ENCODE peak calls at places on chromosomes 1 and 21, in ten cellular contexts. U is fibroblast of lung; J is iPS-NIHi11; K is cardiac muscle cell; Y is NCI-H1105; V is activated CD8-positive, alpha-beta T cell treated with anti-CD3 and anti-CD28 coated beads, Interleukin-2, amount 10 ng/mL, durations not matched to agents 7 days and 5 days; G is activated naive CD8-positive, alpha-beta T cell treated with anti-CD3 and anti-CD28 coated beads, Interleukin-2, amount 50 U/mL, for 24 hours; M is naive thymus-derived CD8-positive, alpha-beta T cell; N is hippocampal formation; E is AG20443. S is an unnamed sample.

GRCh38 chr1:230268371-230269170 is 157.6 kb downstream of the PGBD5 start:
- DNase-seq in U (peak), J (peak), K (peak), Y (no peak), V (no peak), G (no peak), M (no peak), N (peak), E (peak), S (peak)

GRCh38 chr1:187956975-187957374 is 1128.2 kb downstream of the PLA2G4A start:
- DNase-seq in U (peak), J (no peak), K (no peak), Y (no peak), V (no peak), G (no peak), M (no peak), N (no peak), E (no peak), S (no peak)

GRCh38 chr1:45677751-45678245 is 8.5 kb downstream of the GPBP1L1 start:
- DNase-seq in U (no peak), J (no peak), K (no peak), Y (no peak), V (no peak), G (no peak), M (no peak), N (no peak), E (no peak), S (no peak)

GRCh38 chr21:45017376-45017960 is 56.9 kb upstream of the ADARB1 start:
- DNase-seq in U (no peak), J (no peak), K (no peak), Y (no peak), V (no peak), G (no peak), M (no peak), N (no peak), E (no peak), S (no peak)

GRCh38 chr1:65065535-65066378 is 82.2 kb upstream of the AK4 start:
- DNase-seq in U (no peak), J (peak), K (peak), Y (no peak), V (no peak), G (no peak), M (peak), N (no peak), E (peak), S (no peak)

GRCh38 chr1:39829791-39830533 is 41.3 kb upstream of the BMP8B start:
- DNase-seq in U (no peak), J (no peak), K (no peak), Y (no peak), V (no peak), G (no peak), M (no peak), N (no peak), E (peak), S (no peak)

GRCh38 chr1:208061118-208061517 is 150.2 kb upstream of the CD34 start:
- DNase-seq in U (no peak), J (no peak), K (no peak), Y (no peak), V (no peak), G (no peak), M (no peak), N (no peak), E (no peak), S (no peak)

GRCh38 chr1:24149854-24150227 is 6.9 kb upstream of the IL22RA1 start:
- DNase-seq in U (peak), J (no peak), K (no peak), Y (no peak), V (peak), G (peak), M (no peak), N (no peak), E (peak), S (no peak)

GRCh38 chr1:31760901-31761470 is 3.2 kb downstream of the ADGRB2 start:
- DNase-seq in U (peak), J (peak), K (peak), Y (peak), V (peak), G (peak), M (peak), N (peak), E (peak), S (no peak)

GRCh38 chr1:45304311-45305081 is 22.2 kb upstream of the HPDL start:
- DNase-seq in U (peak), J (no peak), K (peak), Y (peak), V (no peak), G (peak), M (no peak), N (no peak), E (peak), S (no peak)

GRCh38 chr1:7856345-7856744 is 3.5 kb upstream of the UTS2 start:
- DNase-seq in U (no peak), J (peak), K (no peak), Y (no peak), V (no peak), G (no peak), M (no peak), N (no peak), E (no peak), S (no peak)

GRCh38 chr1:23084880-23085279 is 65.6 kb downstream of the KDM1A start:
- DNase-seq in U (no peak), J (no peak), K (no peak), Y (no peak), V (no peak), G (no peak), M (no peak), N (no peak), E (no peak), S (no peak)

GRCh38 chr1:78145105-78145580 is 99.4 kb downstream of the GIPC2 start:
- DNase-seq in U (peak), J (peak), K (peak), Y (peak), V (peak), G (peak), M (peak), N (peak), E (peak), S (peak)

GRCh38 chr1:34549199-34549598 is 205.6 kb upstream of the GJB5 start:
- DNase-seq in U (no peak), J (peak), K (peak), Y (no peak), V (no peak), G (peak), M (no peak), N (no peak), E (no peak), S (no peak)

GRCh38 chr1:176799327-176799726 is 336.4 kb downstream of the PAPPA2 start:
- DNase-seq in U (no peak), J (no peak), K (no peak), Y (no peak), V (no peak), G (no peak), M (no peak), N (no peak), E (no peak), S (no peak)

GRCh38 chr1:17494114-17494729 is 45.3 kb upstream of the ARHGEF10L start:
- DNase-seq in U (peak), J (peak), K (peak), Y (peak), V (peak), G (peak), M (peak), N (no peak), E (peak), S (peak)

GRCh38 chr1:38905985-38906384 is 24.6 kb upstream of the GJA9 start:
- DNase-seq in U (no peak), J (no peak), K (no peak), Y (no peak), V (no peak), G (no peak), M (no peak), N (no peak), E (no peak), S (no peak)

GRCh38 chr1:26991310-26992116 is 2.0 kb upstream of the TRNP1 start:
- DNase-seq in U (peak), J (no peak), K (no peak), Y (no peak), V (no peak), G (no peak), M (peak), N (no peak), E (peak), S (peak)

GRCh38 chr1:220706480-220706879 is 16.3 kb downstream of the C1orf115 start:
- DNase-seq in U (no peak), J (no peak), K (no peak), Y (no peak), V (no peak), G (no peak), M (no peak), N (no peak), E (no peak), S (no peak)

GRCh38 chr1:16122361-16122881 is 33.4 kb downstream of the EPHA2 start:
- DNase-seq in U (no peak), J (no peak), K (no peak), Y (no peak), V (no peak), G (no peak), M (no peak), N (no peak), E (peak), S (no peak)